ENCODE peak calls at places on chromosomes 3 and 15, in seven cellular contexts. K, B, V, T, G, Y and S are unnamed samples. For H3K4me1, the result is how much of the 10 kb centered on the place peaks cover.

GRCh38 chr3:40877651-40878463 is 321.4 kb upstream of the CTNNB1 start:
- DNase-seq in K (no peak), B (peak), V (no peak), T (no peak), G (peak), Y (peak), S (no peak)

GRCh38 chr3:124467980-124468902 is 262.0 kb upstream of the UMPS start:
- DNase-seq in K (no peak), B (peak), V (peak), T (peak), G (peak), Y (no peak), S (peak)

GRCh38 chr15:88704791-88705768 is 66.3 kb downstream of the ISG20 start:
- DNase-seq in K (no peak), B (no peak), V (no peak), T (no peak), G (peak), Y (peak), S (no peak)

GRCh38 chr15:60745469-60745971 is 266.6 kb upstream of the ICE2 start:
- DNase-seq in K (no peak), B (no peak), V (no peak), T (no peak), G (peak), Y (peak), S (no peak)

GRCh38 chr3:190486201-190486865 is 27.6 kb upstream of the IL1RAP start:
- DNase-seq in K (no peak), B (no peak), V (no peak), T (no peak), G (no peak), Y (no peak), S (peak)

GRCh38 chr3:98730338-98730737 is 32.8 kb upstream of the ST3GAL6 start:
- DNase-seq in K (no peak), B (no peak), V (no peak), T (no peak), G (no peak), Y (no peak), S (no peak)

GRCh38 chr3:119669906-119670570 is 7.2 kb downstream of the COX17 start:
- DNase-seq in K (no peak), B (no peak), V (no peak), T (no peak), G (no peak), Y (no peak), S (no peak)

GRCh38 chr3:182465301-182466185 is 327.8 kb upstream of the ATP11B start:
- DNase-seq in K (no peak), B (no peak), V (no peak), T (no peak), G (no peak), Y (no peak), S (no peak)

GRCh38 chr3:50825841-50826240 is 151.1 kb downstream of the DOCK3 start:
- DNase-seq in K (no peak), B (no peak), V (no peak), T (no peak), G (no peak), Y (no peak), S (no peak)

GRCh38 chr3:167882057-167882667 is 146.6 kb downstream of the SERPINI1 start:
- DNase-seq in K (no peak), B (no peak), V (peak), T (peak), G (no peak), Y (no peak), S (no peak)

GRCh38 chr15:71136159-71137137 is 21.2 kb downstream of the THSD4 start:
- DNase-seq in K (no peak), B (no peak), V (no peak), T (no peak), G (no peak), Y (no peak), S (no peak)

GRCh38 chr15:78929536-78930264 is 15.1 kb downstream of the CTSH start:
- DNase-seq in K (peak), B (no peak), V (no peak), T (no peak), G (no peak), Y (no peak), S (no peak)

GRCh38 chr3:28564211-28564610 is 215.6 kb upstream of the AZI2 start:
- DNase-seq in K (no peak), B (no peak), V (no peak), T (no peak), G (no peak), Y (no peak), S (no peak)

GRCh38 chr15:69757186-69757585 is 304.6 kb downstream of the RPLP1 start:
- DNase-seq in K (no peak), B (no peak), V (no peak), T (no peak), G (no peak), Y (no peak), S (no peak)

GRCh38 chr15:71115567-71116351 is 488 bp downstream of the THSD4 start:
- DNase-seq in K (no peak), B (peak), V (no peak), T (no peak), G (peak), Y (peak), S (no peak)

GRCh38 chr3:185498503-185499396 is at the start of gene TMEM41A:
- DNase-seq in K (peak), B (peak), V (peak), T (peak), G (peak), Y (peak), S (peak)

GRCh38 chr3:197912770-197913476 is 37.1 kb upstream of the RPL35A start:
- DNase-seq in K (peak), B (no peak), V (no peak), T (no peak), G (no peak), Y (no peak), S (no peak)

GRCh38 chr3:124263168-124263567 is 271.2 kb upstream of the ROPN1 start:
- DNase-seq in K (no peak), B (no peak), V (no peak), T (no peak), G (no peak), Y (no peak), S (no peak)

GRCh38 chr3:195763248-195763830 is 42.6 kb downstream of the MUC20 start:
- DNase-seq in K (peak), B (no peak), V (no peak), T (no peak), G (no peak), Y (no peak), S (no peak)

GRCh38 chr3:132623646-132624045 is 26.6 kb downstream of the ACKR4 start:
- DNase-seq in K (no peak), B (no peak), V (peak), T (no peak), G (no peak), Y (no peak), S (no peak)

GRCh38 chr15:90623854-90624253 is 93.3 kb upstream of the BLM start:
- DNase-seq in K (no peak), B (no peak), V (no peak), T (no peak), G (no peak), Y (no peak), S (no peak)

GRCh38 chr3:132912416-132912753 is 125.8 kb upstream of the TMEM108 start:
- DNase-seq in K (no peak), B (no peak), V (no peak), T (no peak), G (no peak), Y (no peak), S (no peak)

GRCh38 chr3:177960014-177960413 is 576.2 kb upstream of the KCNMB2 start:
- DNase-seq in K (no peak), B (no peak), V (no peak), T (no peak), G (peak), Y (no peak), S (no peak)

GRCh38 chr3:157082305-157082981 is 77.5 kb downstream of the CCNL1 start:
- DNase-seq in K (no peak), B (peak), V (no peak), T (no peak), G (no peak), Y (no peak), S (no peak)

GRCh38 chr15:72902245-72902928 is 118.8 kb upstream of the ADPGK start:
- DNase-seq in K (no peak), B (peak), V (no peak), T (no peak), G (peak), Y (peak), S (no peak)

GRCh38 chr3:127193775-127194174 is 844 bp downstream of the PRR23E start:
- DNase-seq in K (no peak), B (no peak), V (no peak), T (no peak), G (no peak), Y (no peak), S (no peak)

GRCh38 chr15:36589971-36590370 is 10.5 kb downstream of the CDIN1 start:
- DNase-seq in K (no peak), B (no peak), V (no peak), T (no peak), G (no peak), Y (no peak), S (no peak)

GRCh38 chr15:36177590-36178281 is 401.7 kb upstream of the CDIN1 start:
- DNase-seq in K (no peak), B (no peak), V (no peak), T (no peak), G (no peak), Y (no peak), S (no peak)

GRCh38 chr3:129003578-129004112 is 2.5 kb downstream of the EFCC1 start:
- DNase-seq in K (peak), B (peak), V (no peak), T (no peak), G (no peak), Y (no peak), S (no peak)

GRCh38 chr3:15942462-15942861 is 144.7 kb upstream of the ANKRD28 start:
- DNase-seq in K (no peak), B (no peak), V (no peak), T (no peak), G (no peak), Y (no peak), S (no peak)

GRCh38 chr15:47331796-47332480 is 385.4 kb upstream of the SEMA6D start:
- DNase-seq in K (no peak), B (no peak), V (no peak), T (no peak), G (no peak), Y (no peak), S (no peak)

GRCh38 chr15:68333775-68334470 is 56.4 kb downstream of the FEM1B start:
- DNase-seq in K (peak), B (peak), V (no peak), T (no peak), G (peak), Y (peak), S (no peak)

GRCh38 chr3:154229217-154229590 is 95.1 kb downstream of the DHX36 start:
- DNase-seq in K (no peak), B (no peak), V (no peak), T (no peak), G (no peak), Y (no peak), S (no peak)

GRCh38 chr15:67444100-67444499 is 76.8 kb upstream of the C15orf61 start:
- DNase-seq in K (no peak), B (no peak), V (no peak), T (no peak), G (no peak), Y (no peak), S (no peak)

GRCh38 chr3:33061782-33062181 is 35.2 kb downstream of the GLB1 start:
- DNase-seq in K (no peak), B (no peak), V (peak), T (no peak), G (no peak), Y (no peak), S (no peak)

GRCh38 chr15:101157721-101158120 is 94.1 kb downstream of the CHSY1 start:
- DNase-seq in K (peak), B (no peak), V (no peak), T (no peak), G (no peak), Y (no peak), S (no peak)

GRCh38 chr3:194095902-194096301 is 40.0 kb upstream of the HES1 start:
- DNase-seq in K (no peak), B (no peak), V (no peak), T (no peak), G (no peak), Y (no peak), S (no peak)

GRCh38 chr3:194091141-194091540 is 44.8 kb upstream of the HES1 start:
- DNase-seq in K (no peak), B (no peak), V (no peak), T (no peak), G (no peak), Y (no peak), S (no peak)

GRCh38 chr3:194095464-194095863 is 40.5 kb upstream of the HES1 start:
- DNase-seq in K (peak), B (peak), V (peak), T (no peak), G (peak), Y (peak), S (peak)

GRCh38 chr3:194092770-194093336 is 43.1 kb upstream of the HES1 start:
- DNase-seq in K (no peak), B (no peak), V (no peak), T (no peak), G (no peak), Y (no peak), S (no peak)

DNA sequence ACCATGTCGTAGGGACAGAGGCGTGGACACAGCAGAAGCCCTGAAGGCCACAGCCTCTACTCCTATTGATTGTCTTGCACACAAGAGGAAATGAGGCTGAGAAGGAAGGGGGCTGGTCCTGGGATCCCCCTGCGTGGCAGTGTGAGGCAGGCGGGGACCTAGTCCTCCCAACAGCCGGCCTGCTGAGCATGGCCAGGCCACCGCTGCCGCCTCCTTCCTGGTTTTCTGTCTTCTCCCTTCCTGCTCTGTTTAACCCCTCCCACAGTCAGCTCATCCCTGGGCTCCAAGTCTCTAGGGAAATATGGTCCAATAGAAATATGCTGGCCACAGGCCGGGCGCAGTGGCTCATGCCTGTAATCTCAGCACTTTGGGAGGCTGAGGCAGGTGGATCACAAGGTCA is 42.1 kb upstream of the HES1 start:
- DNase-seq in K (no peak), B (no peak), V (no peak), T (no peak), G (no peak), Y (no peak), S (no peak)
- H3K4me1 ChIP-seq in K (under half), B (under half), V (under half), T (under half), G (under half), Y (under half), S (under half)

GRCh38 chr3:189139631-189140030 is 32.1 kb upstream of the TPRG1 start:
- DNase-seq in K (no peak), B (no peak), V (no peak), T (no peak), G (no peak), Y (no peak), S (no peak)

GRCh38 chr3:189132901-189133300 is 38.9 kb upstream of the TPRG1 start:
- DNase-seq in K (no peak), B (no peak), V (no peak), T (no peak), G (no peak), Y (no peak), S (no peak)

GRCh38 chr3:189142527-189142926 is 29.2 kb upstream of the TPRG1 start:
- DNase-seq in K (no peak), B (no peak), V (no peak), T (no peak), G (no peak), Y (no peak), S (no peak)

GRCh38 chr3:189133768-189134167 is 38.0 kb upstream of the TPRG1 start:
- DNase-seq in K (no peak), B (no peak), V (no peak), T (no peak), G (no peak), Y (no peak), S (no peak)

DNA sequence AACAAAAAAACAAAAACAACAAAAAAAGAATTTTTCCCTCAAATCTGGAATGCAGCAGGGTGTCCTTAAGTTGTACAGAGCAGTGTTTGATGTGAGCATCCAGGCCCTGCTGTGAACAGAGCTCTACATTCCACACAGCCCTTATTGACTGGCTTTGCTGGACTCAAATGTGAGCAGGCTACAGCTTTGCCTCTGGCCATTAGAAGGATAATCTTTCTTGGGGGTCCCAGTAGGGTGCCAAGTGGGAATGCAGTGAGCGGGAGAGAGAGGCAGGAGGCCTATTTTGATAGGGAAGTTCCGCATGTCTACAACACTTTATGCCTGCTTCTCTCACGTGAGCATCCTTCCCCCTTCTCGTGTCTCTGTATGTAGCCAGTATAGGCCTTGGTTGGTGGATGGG is 34.4 kb upstream of the TPRG1 start:
- DNase-seq in K (no peak), B (no peak), V (no peak), T (no peak), G (no peak), Y (no peak), S (no peak)
- H3K4me3 ChIP-seq in K (no peak), B (no peak), V (no peak), T (no peak), G (no peak), Y (no peak), S (no peak)

GRCh38 chr15:41565702-41566101 is 6.7 kb downstream of the TYRO3 start:
- DNase-seq in K (peak), B (no peak), V (no peak), T (peak), G (no peak), Y (no peak), S (no peak)

GRCh38 chr15:41567261-41567660 is 8.2 kb downstream of the TYRO3 start:
- DNase-seq in K (peak), B (no peak), V (no peak), T (no peak), G (no peak), Y (no peak), S (no peak)

GRCh38 chr15:41566121-41566885 is 7.3 kb downstream of the TYRO3 start:
- DNase-seq in K (peak), B (no peak), V (no peak), T (peak), G (no peak), Y (no peak), S (no peak)

GRCh38 chr15:41568350-41569017 is 9.5 kb downstream of the TYRO3 start:
- DNase-seq in K (peak), B (peak), V (no peak), T (peak), G (peak), Y (no peak), S (no peak)

GRCh38 chr15:41567870-41568269 is 8.9 kb downstream of the TYRO3 start:
- DNase-seq in K (no peak), B (no peak), V (no peak), T (peak), G (no peak), Y (no peak), S (no peak)
- H3K4me1 ChIP-seq in K (under half), B (under half), V (under half), T (half or more), G (under half), Y (under half), S (under half)

DNA sequence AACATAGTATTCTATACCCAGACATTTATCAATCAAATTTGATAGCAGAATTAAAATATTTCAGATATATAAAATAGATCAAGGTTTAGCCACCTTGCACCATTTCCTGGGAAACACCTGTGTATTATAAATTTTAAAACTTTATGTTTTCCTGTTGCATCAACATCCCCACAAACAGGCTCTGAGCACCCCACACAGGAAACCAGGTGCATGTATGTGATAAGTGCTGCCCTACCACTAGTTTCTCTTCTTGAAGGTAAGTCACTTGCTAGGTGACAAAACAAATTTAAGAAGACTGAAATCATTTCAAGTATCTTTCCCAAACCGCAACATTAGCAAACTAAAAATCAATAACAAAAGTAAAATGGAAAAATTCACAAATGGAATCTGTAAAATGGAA is 496.1 kb upstream of the CCDC54 start:
- DNase-seq in K (no peak), B (no peak), V (no peak), T (no peak), G (no peak), Y (no peak), S (peak)
- H3K4me3 ChIP-seq in K (no peak), B (no peak), V (no peak), T (no peak), G (no peak), Y (no peak), S (no peak)

DNA sequence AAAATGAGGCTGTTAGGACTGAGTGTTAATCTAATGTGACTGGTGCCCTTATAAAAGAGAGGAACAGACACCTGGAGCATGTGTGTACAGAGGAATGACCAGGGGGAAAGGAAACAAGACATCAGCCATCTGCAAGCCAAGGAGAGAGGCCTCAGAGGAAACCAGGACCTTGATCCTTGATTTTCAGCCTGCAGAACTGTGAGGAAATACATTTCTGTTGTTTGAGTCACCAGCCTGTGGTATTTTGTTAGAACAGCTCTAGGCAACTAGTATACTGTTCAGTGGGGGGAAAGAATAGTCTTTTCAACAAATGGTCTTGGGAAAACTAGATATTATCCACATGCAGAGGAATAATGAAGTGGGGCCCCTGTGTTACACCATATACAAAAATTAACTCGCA is 80.6 kb downstream of the CCR1 start:
- DNase-seq in K (no peak), B (no peak), V (no peak), T (no peak), G (no peak), Y (no peak), S (no peak)
- H3K4me1 ChIP-seq in K (under half), B (under half), V (under half), T (under half), G (under half), Y (under half), S (under half)

DNA sequence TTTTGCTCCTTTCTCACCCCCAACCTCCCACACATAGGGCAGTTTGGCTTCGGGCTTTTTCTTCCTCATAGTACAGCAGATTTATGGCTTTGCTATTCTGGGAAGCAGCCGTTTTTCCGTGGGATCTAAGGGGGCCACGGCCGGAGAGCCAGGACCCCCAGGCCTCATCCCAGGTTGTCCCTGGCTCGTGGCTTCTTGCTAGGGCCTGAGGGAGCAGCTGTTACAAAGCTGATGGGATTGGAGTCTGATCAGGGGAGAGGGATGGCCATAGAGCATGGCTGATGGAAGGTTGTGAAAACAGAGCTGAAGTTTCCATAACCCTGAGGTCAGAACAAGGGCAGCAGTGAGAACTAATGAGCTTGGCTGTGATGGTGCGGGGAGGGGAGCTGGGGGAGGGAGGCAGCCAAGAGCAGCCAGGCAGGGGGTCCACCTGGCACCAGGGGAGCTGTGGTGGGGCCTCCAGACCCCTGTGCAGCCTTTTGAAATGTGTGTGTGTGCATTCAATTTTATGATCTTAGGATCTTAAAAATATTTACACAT is 63.0 kb downstream of the LINGO1 start:
- DNase-seq in K (no peak), B (no peak), V (no peak), T (peak), G (no peak), Y (no peak), S (no peak)
- H3K4me3 ChIP-seq in K (no peak), B (peak), V (no peak), T (no peak), G (no peak), Y (peak), S (no peak)